ENCODE peak calls at places on chromosome 5, in four cellular contexts. U is HepG2, D is adrenal gland, L is Peyer's patch. N is an unnamed sample.

GRCh38 chr5:1542011-1542410 is 18.3 kb upstream of the LPCAT1 start:
- DNase-seq in U (no peak), L (peak; percentile 36), D (no peak), N (no peak)

GRCh38 chr5:87116821-87117512 is 150.7 kb upstream of the RASA1 start:
- DNase-seq in D (no peak), U (no peak), L (no peak), N (no peak)

GRCh38 chr5:135240781-135241360 is 158.2 kb downstream of the MACROH2A1 start:
- DNase-seq in L (peak; percentile 8), D (peak; percentile 9), U (no peak), N (peak; percentile 81)

GRCh38 chr5:175713930-175714329 is 56.1 kb downstream of the HRH2 start:
- DNase-seq in L (peak; percentile 13), U (no peak), D (no peak), N (no peak)

GRCh38 chr5:167244583-167244982 is 1046.9 kb upstream of the WWC1 start:
- DNase-seq in D (no peak), L (no peak), U (no peak), N (no peak)

GRCh38 chr5:133562554-133562953 is 49.8 kb downstream of the FSTL4 start:
- DNase-seq in D (no peak), L (no peak), U (no peak), N (peak; percentile 74)

GRCh38 chr5:35899805-35900204 is 38.6 kb downstream of the CAPSL start:
- DNase-seq in L (peak; percentile 58), U (no peak), D (no peak), N (no peak)

GRCh38 chr5:321726-322251 is 275 bp downstream of the AHRR start:
- DNase-seq in L (no peak), U (no peak), D (no peak), N (no peak)

GRCh38 chr5:122051569-122051968 is 26.5 kb downstream of the LOX start:
- DNase-seq in U (no peak), D (no peak), L (no peak), N (no peak)

DNA sequence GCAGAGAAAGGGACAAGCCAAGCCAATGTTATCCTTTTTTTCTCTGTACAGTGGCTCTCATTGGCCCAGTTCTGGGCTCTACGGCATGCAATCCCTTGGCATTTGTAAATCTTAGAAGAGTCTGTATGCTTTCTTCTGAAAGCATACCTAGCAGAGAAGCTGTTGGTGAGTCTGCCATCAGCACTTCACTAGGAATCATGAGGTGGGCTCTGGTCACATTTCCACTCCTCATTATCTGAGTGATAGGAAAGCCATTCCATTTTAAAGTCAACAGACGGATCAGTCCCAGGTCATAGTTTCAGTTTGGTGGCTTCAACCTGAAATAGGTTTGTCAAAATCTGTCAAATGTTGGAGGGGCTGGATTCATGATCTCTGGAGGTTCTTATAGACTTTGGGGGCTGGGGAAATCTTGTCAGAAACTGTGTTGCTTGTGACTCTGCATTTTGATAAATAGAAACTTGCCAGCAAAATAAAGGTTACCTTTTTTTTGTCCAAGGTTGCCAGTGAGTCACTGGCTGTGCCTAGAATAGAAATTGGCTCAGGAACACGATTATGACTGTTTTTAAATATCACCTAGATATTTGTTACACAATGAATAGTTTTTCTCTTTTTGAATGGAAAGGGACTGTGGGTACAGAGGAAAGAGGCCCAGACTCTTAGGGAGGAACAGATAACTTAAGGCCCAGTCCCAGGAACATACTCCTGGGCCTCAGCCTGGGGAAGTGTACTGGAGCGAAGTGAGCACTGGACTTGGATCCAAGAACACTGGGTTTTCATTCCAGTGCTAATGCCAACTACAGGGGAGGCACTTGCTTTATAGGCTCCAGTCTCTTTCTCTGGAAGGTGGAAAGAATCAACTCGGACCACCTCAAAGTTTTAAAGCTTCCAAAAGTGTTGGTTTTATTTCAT is 183.1 kb downstream of the NMUR2 start:
- DNase-seq in D (peak; percentile 42), L (no peak), U (no peak), N (no peak)
- H3K4me1 ChIP-seq in D (peaks cover 10% of the 10 kb centered on the region), L (no peaks in the 10 kb centered on the region), U (peaks cover 13% of the 10 kb centered on the region), N (no peaks in the 10 kb centered on the region)

GRCh38 chr5:81233080-81233634 is at the start of gene CKMT2:
- DNase-seq in D (peak; percentile 95), L (peak; percentile 66), U (peak; percentile 33), N (peak; percentile 94)

GRCh38 chr5:81230429-81230828 is 2.7 kb upstream of the CKMT2 start:
- DNase-seq in D (no peak), U (no peak), L (no peak), N (no peak)

GRCh38 chr5:81234299-81234698 is 1.2 kb downstream of the CKMT2 start:
- DNase-seq in L (no peak), D (peak; percentile 47), U (no peak), N (no peak)

GRCh38 chr5:81234801-81235200 is 1.7 kb downstream of the CKMT2 start:
- DNase-seq in U (no peak), L (no peak), D (no peak), N (no peak)

DNA sequence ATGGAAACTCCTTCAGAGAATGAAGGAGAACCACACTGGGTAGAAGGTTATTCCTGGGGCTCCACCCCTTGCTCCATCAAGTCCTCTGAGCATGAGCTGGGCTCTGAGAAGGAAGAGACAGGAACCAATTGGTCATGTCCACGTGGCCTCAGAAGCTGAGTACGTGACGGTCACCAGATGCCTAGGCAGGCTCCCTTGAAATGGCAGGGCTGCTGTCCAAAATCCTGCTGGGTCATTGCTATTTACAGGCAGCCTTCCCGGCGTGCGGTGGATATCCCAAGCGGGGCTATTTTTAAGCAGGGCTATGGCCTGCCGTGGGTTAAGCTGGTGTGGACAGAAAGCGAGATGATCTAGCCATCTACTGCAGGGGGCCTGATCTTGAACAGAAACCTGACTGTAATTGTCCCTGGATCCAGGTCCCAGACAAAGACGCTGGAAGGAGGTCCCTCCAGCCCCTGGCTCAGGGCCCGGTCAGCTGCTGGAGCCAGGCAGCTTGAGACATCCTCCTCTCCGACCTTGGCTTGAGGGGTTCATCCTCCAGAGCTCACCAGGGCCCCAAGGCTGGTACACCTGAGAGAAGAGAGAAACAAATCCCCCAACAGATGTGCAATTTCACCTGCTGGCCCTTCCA is 558 bp upstream of the CKMT2 start:
- DNase-seq in D (peak; percentile 92), U (peak; percentile 13), L (no peak), N (no peak)
- H3K27ac ChIP-seq in D (peak overlapping the region; percentile 94), U (peak overlapping the region; percentile 50), L (no peak overlapping the region), N (peak overlapping the region; percentile 77)

DNA sequence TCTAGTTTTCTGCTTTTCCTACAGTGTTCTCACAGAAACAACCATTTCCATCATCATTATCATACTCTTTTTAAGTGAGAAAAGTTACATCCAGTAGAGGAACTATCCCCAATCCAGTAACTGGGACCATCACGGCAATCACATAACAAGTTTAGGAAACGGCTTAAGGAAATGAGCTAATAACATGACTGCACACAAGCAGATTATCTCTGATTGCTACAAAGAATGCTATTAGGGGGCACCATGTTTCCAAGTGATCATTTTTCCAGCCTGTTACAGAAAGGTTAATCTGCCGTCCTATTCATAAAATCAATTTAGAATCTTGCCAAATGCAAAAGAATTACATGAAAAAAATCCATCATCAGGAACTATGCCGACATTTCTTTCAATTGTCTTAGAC is 94.6 kb downstream of the EFNA5 start:
- DNase-seq in U (no peak), L (no peak), D (no peak), N (no peak)
- H3K4me3 ChIP-seq in U (no peak overlapping the region), L (no peak overlapping the region), D (no peak overlapping the region), N (no peak overlapping the region)

DNA sequence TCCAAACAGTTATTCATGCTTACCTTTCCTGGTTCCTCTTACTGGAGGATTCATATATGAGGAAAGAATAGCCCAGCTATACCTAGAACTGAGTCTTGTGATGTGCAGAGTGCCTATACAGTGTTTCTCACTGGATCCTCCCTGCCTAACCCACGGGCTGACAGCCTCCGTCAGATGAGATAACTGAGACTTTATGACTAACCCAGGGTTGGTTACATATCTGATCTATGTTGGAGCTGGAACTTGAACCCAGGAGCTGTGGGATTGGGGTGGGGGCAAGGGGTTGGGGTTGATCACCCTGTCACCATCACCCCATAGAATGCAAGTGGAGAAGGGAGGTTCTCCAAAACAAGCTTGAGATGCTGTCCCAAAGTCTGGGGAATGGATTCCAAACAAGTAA is 100.4 kb downstream of the ARHGAP26 start:
- DNase-seq in D (no peak), U (no peak), L (peak; percentile 67), N (no peak)
- H3K4me1 ChIP-seq in D (peaks cover 6% of the 10 kb centered on the region), U (peaks cover 75% of the 10 kb centered on the region), L (peaks cover 15% of the 10 kb centered on the region), N (peaks cover 73% of the 10 kb centered on the region)

GRCh38 chr5:146050061-146050460 is 55.3 kb downstream of the PLAC8L1 start:
- DNase-seq in D (no peak), U (no peak), L (no peak), N (no peak)

GRCh38 chr5:146049704-146050026 is 55.7 kb downstream of the PLAC8L1 start:
- DNase-seq in D (no peak), U (no peak), L (no peak), N (no peak)

GRCh38 chr5:146048994-146049703 is 56.2 kb downstream of the PLAC8L1 start:
- DNase-seq in U (peak; percentile 66), D (peak; percentile 36), L (peak; percentile 78), N (no peak)

GRCh38 chr5:146043722-146044121 is 61.7 kb downstream of the PLAC8L1 start:
- DNase-seq in U (no peak), D (no peak), L (no peak), N (no peak)

GRCh38 chr5:146047396-146047795 is 58.0 kb downstream of the PLAC8L1 start:
- DNase-seq in L (peak; percentile 63), U (no peak), D (no peak), N (no peak)
- H3K27ac ChIP-seq in L (no peak overlapping the region), U (no peak overlapping the region), D (no peak overlapping the region), N (no peak overlapping the region)

GRCh38 chr5:138216799-138217198 is 3.7 kb upstream of the CDC23 start:
- DNase-seq in L (no peak), D (no peak), U (no peak), N (no peak)
- H3K4me3 ChIP-seq in L (no peak overlapping the region), D (no peak overlapping the region), U (no peak overlapping the region), N (no peak overlapping the region)

DNA sequence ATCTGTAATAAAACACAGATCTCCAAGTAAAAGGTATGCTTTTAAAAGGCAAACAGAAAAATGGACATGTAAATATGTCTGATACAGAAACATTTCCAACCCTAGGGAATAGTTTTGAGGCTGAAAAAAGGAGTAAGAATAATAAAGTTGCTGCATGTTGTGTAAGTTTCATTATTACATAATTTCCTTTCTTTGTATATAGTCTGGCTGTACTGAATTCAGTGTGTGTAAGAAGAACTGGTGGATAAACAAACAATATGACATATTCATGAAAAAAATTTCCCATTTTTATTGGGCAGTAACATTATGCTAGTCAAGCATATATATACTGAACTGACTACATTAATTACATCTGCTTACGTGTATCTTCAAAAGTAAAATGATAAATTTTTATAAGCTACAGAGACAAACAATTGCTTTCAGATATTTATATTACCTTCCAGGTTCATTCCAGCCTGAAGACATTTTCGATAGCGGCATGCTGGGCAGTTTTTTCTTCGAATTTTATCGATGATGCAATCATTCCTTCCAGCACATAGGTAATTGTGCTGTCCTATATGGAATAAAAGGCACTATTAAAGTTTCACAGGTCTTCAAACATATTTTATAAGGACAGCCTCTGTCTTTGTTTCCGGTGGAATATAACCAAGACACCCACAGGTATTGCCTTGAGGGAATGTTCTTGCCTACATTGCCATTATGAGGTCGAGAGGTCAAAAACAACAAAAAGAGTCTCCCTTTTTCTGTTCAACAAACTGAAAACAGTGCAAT is 93.6 kb downstream of the NR3C1 start:
- DNase-seq in L (no peak), D (no peak), U (no peak), N (no peak)
- H3K4me1 ChIP-seq in L (no peaks in the 10 kb centered on the region), D (peaks cover 5% of the 10 kb centered on the region), U (no peaks in the 10 kb centered on the region), N (peaks cover 66% of the 10 kb centered on the region)